ENCODE peak calls at places on chromosomes 11 and 22, in seven cellular contexts. L is SK-N-SH, O is MM.1S, N is GM23338, M is hepatocyte, J is GM23248, E is PC-3. B is an unnamed sample.

GRCh38 chr22:31144223-31144622 is 3.9 kb upstream of the PLA2G3 start:
- DNase-seq in L (no peak), O (no peak), N (no peak), M (peak; percentile 38), J (peak; percentile 60), E (peak; percentile 54), B (no peak)

GRCh38 chr11:44260081-44260480 is 49.9 kb downstream of the ALX4 start:
- DNase-seq in L (no peak), O (peak; percentile 75), N (no peak), M (no peak), J (no peak), E (no peak), B (no peak)

GRCh38 chr11:27621440-27622161 is 78.7 kb downstream of the BDNF start:
- DNase-seq in L (no peak), O (no peak), N (no peak), M (no peak), J (peak; percentile 68), E (peak; percentile 19), B (no peak)

GRCh38 chr11:64643927-64644326 is 52.9 kb downstream of the SLC22A12 start:
- DNase-seq in L (no peak), O (no peak), N (no peak), M (no peak), J (no peak), E (no peak), B (no peak)

GRCh38 chr11:64753380-64754123 is 6.2 kb downstream of the PYGM start:
- DNase-seq in L (no peak), O (no peak), N (peak; percentile 76), M (no peak), J (no peak), E (no peak), B (no peak)

GRCh38 chr11:13695886-13696285 is 27.4 kb downstream of the FAR1 start:
- DNase-seq in L (no peak), O (no peak), N (no peak), M (no peak), J (no peak), E (no peak), B (no peak)

GRCh38 chr22:24121938-24122337 is 59.3 kb upstream of the SUSD2 start:
- DNase-seq in L (no peak), O (no peak), N (no peak), M (no peak), J (no peak), E (no peak), B (no peak)

GRCh38 chr22:29044657-29045176 is 16.9 kb downstream of the C22orf31 start:
- DNase-seq in L (no peak), O (no peak), N (no peak), M (peak; percentile 28), J (peak; percentile 91), E (no peak), B (no peak)

GRCh38 chr22:42114721-42115120 is 15.9 kb downstream of the CYP2D6 start:
- DNase-seq in L (no peak), O (no peak), N (peak; percentile 86), M (peak; percentile 80), J (peak; percentile 39), E (peak; percentile 5), B (peak; percentile 30)

GRCh38 chr11:61718046-61718531 is 34.3 kb upstream of the MYRF start:
- DNase-seq in L (peak; percentile 73), O (no peak), N (no peak), M (no peak), J (peak; percentile 23), E (no peak), B (no peak)

GRCh38 chr11:116461789-116462188 is 311.0 kb downstream of the BUD13 start:
- DNase-seq in L (no peak), O (no peak), N (peak; percentile 35), M (no peak), J (peak; percentile 12), E (no peak), B (no peak)

GRCh38 chr11:5123802-5124521 is 14.2 kb downstream of the OR52A5 start:
- DNase-seq in L (peak; percentile 22), O (peak; percentile 67), N (peak; percentile 87), M (peak; percentile 84), J (peak; percentile 92), E (peak; percentile 71), B (peak; percentile 72)

GRCh38 chr22:37471721-37472417 is 14.3 kb downstream of the MFNG start:
- DNase-seq in L (no peak), O (no peak), N (no peak), M (no peak), J (no peak), E (no peak), B (peak; percentile 53)

GRCh38 chr11:2806351-2807058 is 79.1 kb downstream of the CDKN1C start:
- DNase-seq in L (no peak), O (no peak), N (no peak), M (no peak), J (no peak), E (no peak), B (no peak)

GRCh38 chr11:5004429-5005274 is 10.0 kb downstream of the OR51L1 start:
- DNase-seq in L (peak; percentile 5), O (peak; percentile 58), N (peak; percentile 79), M (peak; percentile 81), J (peak; percentile 75), E (peak; percentile 65), B (peak; percentile 38)

GRCh38 chr11:34916810-34917780 is 677 bp downstream of the PDHX start:
- DNase-seq in L (no peak), O (no peak), N (peak; percentile 81), M (no peak), J (peak; percentile 60), E (peak; percentile 22), B (peak; percentile 22)

GRCh38 chr22:49668402-49668801 is 159.3 kb downstream of the BRD1 start:
- DNase-seq in L (no peak), O (no peak), N (no peak), M (no peak), J (no peak), E (no peak), B (no peak)

GRCh38 chr22:42364641-42365336 is 67.4 kb downstream of the NFAM1 start:
- DNase-seq in L (peak; percentile 47), O (no peak), N (no peak), M (no peak), J (peak; percentile 57), E (no peak), B (no peak)

GRCh38 chr22:29265929-29266328 is 1.9 kb downstream of the RHBDD3 start:
- DNase-seq in L (peak; percentile 14), O (no peak), N (no peak), M (no peak), J (no peak), E (no peak), B (no peak)

GRCh38 chr11:44622190-44622650 is 56.8 kb downstream of the CD82 start:
- DNase-seq in L (no peak), O (no peak), N (no peak), M (no peak), J (no peak), E (no peak), B (no peak)

GRCh38 chr22:44664149-44664548 is 37.9 kb upstream of the PRR5 start:
- DNase-seq in L (peak; percentile 52), O (no peak), N (no peak), M (peak; percentile 69), J (no peak), E (no peak), B (no peak)

GRCh38 chr11:131656179-131656838 is 285.9 kb downstream of the NTM start:
- DNase-seq in L (no peak), O (no peak), N (peak; percentile 72), M (no peak), J (no peak), E (no peak), B (no peak)

GRCh38 chr22:46612904-46613605 is 7.1 kb upstream of the GRAMD4 start:
- DNase-seq in L (peak; percentile 90), O (no peak), N (no peak), M (no peak), J (no peak), E (no peak), B (no peak)

GRCh38 chr11:92129811-92130210 is 94.8 kb upstream of the FAT3 start:
- DNase-seq in L (no peak), O (no peak), N (no peak), M (no peak), J (peak; percentile 10), E (no peak), B (no peak)

GRCh38 chr11:34075178-34075820 is 23.8 kb downstream of the CAPRIN1 start:
- DNase-seq in L (no peak), O (no peak), N (no peak), M (no peak), J (peak; percentile 84), E (peak; percentile 78), B (no peak)

GRCh38 chr11:131681875-131682274 is 311.5 kb downstream of the NTM start:
- DNase-seq in L (no peak), O (no peak), N (no peak), M (no peak), J (no peak), E (no peak), B (no peak)

GRCh38 chr11:28090052-28090749 is 17.8 kb downstream of the KIF18A start:
- DNase-seq in L (no peak), O (no peak), N (no peak), M (no peak), J (peak; percentile 63), E (peak; percentile 65), B (no peak)

GRCh38 chr11:106950067-106950491 is 68.2 kb downstream of the GUCY1A2 start:
- DNase-seq in L (no peak), O (peak; percentile 18), N (no peak), M (peak; percentile 6), J (peak; percentile 16), E (no peak), B (no peak)
- TF ChIP-seq EZH2phosphoT487 in L (no peak), O (no peak), N (no peak), M (no peak), J (no peak), E (no peak), B (no peak)

DNA sequence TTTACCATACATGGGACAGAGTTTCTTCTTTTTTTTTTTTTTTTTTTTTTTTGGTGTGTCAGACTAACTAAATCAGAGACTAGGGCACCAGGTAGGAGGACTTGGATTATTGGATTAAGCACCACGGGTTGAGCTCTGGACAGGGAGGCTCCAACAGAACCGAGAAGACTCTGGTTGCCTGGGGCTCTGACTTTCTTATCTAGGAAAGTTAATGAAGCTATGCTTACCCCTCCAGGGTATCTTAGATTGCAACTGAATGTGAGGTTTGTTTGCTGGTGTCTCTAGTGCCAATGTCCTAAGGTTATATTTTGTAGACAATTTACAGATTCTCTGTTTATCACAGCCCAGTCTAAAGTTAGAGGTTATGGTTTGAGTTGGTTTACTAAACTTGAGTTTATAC is 18.1 kb downstream of the ETS1 start:
- DNase-seq in L (no peak), O (no peak), N (no peak), M (no peak), J (no peak), E (no peak), B (no peak)
- H3K9me2 ChIP-seq in L (no peaks in the 10 kb centered on the region), O (no peaks in the 10 kb centered on the region), N (no peaks in the 10 kb centered on the region), M (no peaks in the 10 kb centered on the region), J (no peaks in the 10 kb centered on the region), E (no peaks in the 10 kb centered on the region), B (no peaks in the 10 kb centered on the region)

DNA sequence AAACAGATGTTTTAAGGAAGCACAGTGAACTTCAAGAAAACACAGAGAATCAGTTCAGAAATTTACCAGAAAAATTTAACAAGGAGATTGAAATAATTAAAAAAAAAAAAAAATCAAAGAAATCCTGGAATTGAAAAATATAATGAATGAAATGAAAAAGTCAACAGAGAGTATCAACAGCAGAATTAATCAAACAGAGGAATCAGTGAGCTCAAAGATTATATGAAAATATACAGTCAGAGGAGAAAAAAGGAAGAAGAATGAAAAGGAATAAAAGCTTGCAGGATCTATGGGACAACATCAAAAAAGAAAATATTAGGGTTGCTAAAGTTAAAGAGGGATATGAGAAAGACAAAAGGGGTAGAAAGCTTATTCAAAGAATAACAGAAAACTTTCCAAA is 82.3 kb downstream of the XRRA1 start:
- DNase-seq in L (no peak), O (no peak), N (no peak), M (no peak), J (no peak), E (no peak), B (peak; percentile 11)
- H3K36me3 ChIP-seq in L (peaks cover 73% of the 10 kb centered on the region), O (peaks cover 7% of the 10 kb centered on the region), N (peaks cover 24% of the 10 kb centered on the region), M (no peaks in the 10 kb centered on the region), J (peaks cover 44% of the 10 kb centered on the region), E (peaks cover 90% of the 10 kb centered on the region), B (peaks cover 95% of the 10 kb centered on the region)

GRCh38 chr11:10305262-10305963 is 540 bp downstream of the ADM start:
- DNase-seq in L (peak; percentile 76), O (peak; percentile 20), N (peak; percentile 51), M (peak; percentile 78), J (peak; percentile 84), E (peak; percentile 36), B (no peak)
- TF ChIP-seq EZH2phosphoT487 in L (no peak), O (no peak), N (no peak), M (no peak), J (no peak), E (no peak), B (no peak)